ENCODE peak calls at places on chromosomes 3 and 15, in nine cellular contexts. I, H, B, Y, D, L, G, R and K are unnamed samples.

GRCh38 chr3:100245932-100246331 is 14.9 kb upstream of the TBC1D23 start:
- DNase-seq in I (no peak), H (no peak), B (no peak), Y (no peak), D (no peak), L (peak; percentile 79), G (no peak), R (no peak), K (no peak)

GRCh38 chr3:69288161-69288895 is 97.6 kb downstream of the FRMD4B start:
- DNase-seq in I (no peak), H (no peak), B (peak; percentile 34), Y (no peak), D (peak; percentile 5), L (no peak), G (no peak), R (no peak), K (no peak)

GRCh38 chr3:12986986-12987385 is 86.2 kb downstream of the IQSEC1 start:
- DNase-seq in I (no peak), H (no peak), B (no peak), Y (no peak), D (no peak), L (no peak), G (no peak), R (no peak), K (no peak)

GRCh38 chr15:98888839-98889479 is 118.6 kb downstream of the PGPEP1L start:
- DNase-seq in I (no peak), H (no peak), B (no peak), Y (no peak), D (no peak), L (peak; percentile 74), G (no peak), R (no peak), K (no peak)

GRCh38 chr15:72749700-72750099 is 33.9 kb downstream of the ADPGK start:
- DNase-seq in I (no peak), H (no peak), B (no peak), Y (no peak), D (no peak), L (no peak), G (no peak), R (no peak), K (no peak)

GRCh38 chr3:46848271-46849097 is 14.8 kb downstream of the MYL3 start:
- DNase-seq in I (no peak), H (no peak), B (no peak), Y (peak; percentile 67), D (no peak), L (peak; percentile 53), G (no peak), R (peak; percentile 26), K (no peak)

GRCh38 chr3:190070623-190071347 is 49.9 kb downstream of the P3H2 start:
- DNase-seq in I (no peak), H (no peak), B (no peak), Y (no peak), D (no peak), L (peak; percentile 76), G (no peak), R (no peak), K (no peak)

GRCh38 chr15:70057931-70058641 is 39.6 kb downstream of the TLE3 start:
- DNase-seq in I (no peak), H (no peak), B (no peak), Y (no peak), D (no peak), L (no peak), G (no peak), R (no peak), K (no peak)

GRCh38 chr3:3200632-3201212 is 21.2 kb upstream of the CRBN start:
- DNase-seq in I (peak; percentile 12), H (no peak), B (peak; percentile 29), Y (peak; percentile 34), D (peak; percentile 28), L (peak; percentile 74), G (peak; percentile 80), R (peak; percentile 49), K (no peak)

GRCh38 chr15:58758141-58758540 is 8.6 kb upstream of the ADAM10 start:
- DNase-seq in I (no peak), H (no peak), B (peak; percentile 42), Y (no peak), D (no peak), L (peak; percentile 44), G (peak; percentile 56), R (no peak), K (no peak)

GRCh38 chr3:151058742-151059141 is 26.7 kb upstream of the MED12L start:
- DNase-seq in I (no peak), H (no peak), B (no peak), Y (no peak), D (no peak), L (peak; percentile 5), G (no peak), R (no peak), K (no peak)

GRCh38 chr15:69793436-69793782 is 304.3 kb downstream of the TLE3 start:
- DNase-seq in I (no peak), H (no peak), B (no peak), Y (no peak), D (no peak), L (no peak), G (no peak), R (no peak), K (no peak)

GRCh38 chr3:38253704-38254103 is 11.9 kb upstream of the SLC22A13 start:
- DNase-seq in I (no peak), H (no peak), B (no peak), Y (no peak), D (no peak), L (no peak), G (no peak), R (no peak), K (no peak)

GRCh38 chr3:29642393-29643033 is 361.6 kb downstream of the RBMS3 start:
- DNase-seq in I (no peak), H (no peak), B (no peak), Y (no peak), D (no peak), L (peak; percentile 96), G (no peak), R (no peak), K (no peak)